ENCODE peak calls at places on chromosomes 7 and 10, in four cellular contexts. Y, N, W and I are unnamed samples.

GRCh38 chr10:94324609-94325233 is 38.0 kb downstream of the NOC3L start:
- DNase-seq in Y (no peak), N (no peak), W (no peak), I (no peak)

GRCh38 chr7:118153551-118154177 is 30.3 kb upstream of the LSM8 start:
- DNase-seq in Y (peak), N (peak), W (peak), I (no peak)

GRCh38 chr10:95792874-95793285 is 36.9 kb downstream of the ENTPD1 start:
- DNase-seq in Y (no peak), N (no peak), W (peak), I (peak)

GRCh38 chr10:70791390-70792039 is 6.3 kb upstream of the TBATA start:
- DNase-seq in Y (no peak), N (no peak), W (no peak), I (no peak)

GRCh38 chr7:2617710-2617975 is 14.1 kb upstream of the TTYH3 start:
- DNase-seq in Y (no peak), N (no peak), W (no peak), I (no peak)

GRCh38 chr10:86443936-86444335 is 77.3 kb upstream of the GRID1 start:
- DNase-seq in Y (no peak), N (peak), W (no peak), I (no peak)

GRCh38 chr7:5429857-5430611 is 6.4 kb upstream of the TNRC18 start:
- DNase-seq in Y (no peak), N (peak), W (peak), I (no peak)

GRCh38 chr10:132357286-132358058 is 25.5 kb downstream of the LRRC27 start:
- DNase-seq in Y (no peak), N (no peak), W (no peak), I (no peak)

GRCh38 chr10:97517778-97518561 is 19.2 kb downstream of the UBTD1 start:
- DNase-seq in Y (peak), N (peak), W (no peak), I (no peak)

GRCh38 chr10:118543714-118544400 is 51.6 kb downstream of the PRLHR start:
- DNase-seq in Y (peak), N (peak), W (peak), I (no peak)

GRCh38 chr7:44990520-44991023 is 9.4 kb upstream of the CCM2 start:
- DNase-seq in Y (no peak), N (no peak), W (no peak), I (peak)

GRCh38 chr10:3857318-3857717 is 72.3 kb upstream of the KLF6 start:
- DNase-seq in Y (no peak), N (no peak), W (no peak), I (no peak)

GRCh38 chr7:92763636-92764423 is 72.5 kb downstream of the CDK6 start:
- DNase-seq in Y (peak), N (peak), W (peak), I (no peak)

GRCh38 chr10:6778992-6779701 is 199.1 kb upstream of the PRKCQ start:
- DNase-seq in Y (peak), N (peak), W (peak), I (peak)

GRCh38 chr7:2523941-2524807 is 4.6 kb downstream of the LFNG start:
- DNase-seq in Y (peak), N (peak), W (no peak), I (no peak)

GRCh38 chr7:5597772-5598171 is 174.1 kb upstream of the TNRC18 start:
- DNase-seq in Y (no peak), N (no peak), W (peak), I (no peak)

GRCh38 chr10:47027108-47027811 is 116.0 kb downstream of the PTPN20 start:
- DNase-seq in Y (no peak), N (no peak), W (no peak), I (no peak)

GRCh38 chr7:15889501-15889900 is 203.0 kb upstream of the MEOX2 start:
- DNase-seq in Y (peak), N (peak), W (peak), I (no peak)

GRCh38 chr7:32583791-32584190 is 88.5 kb downstream of the AVL9 start:
- DNase-seq in Y (no peak), N (no peak), W (peak), I (no peak)

GRCh38 chr7:64870656-64871055 is 32.4 kb upstream of the ZNF273 start:
- DNase-seq in Y (no peak), N (no peak), W (no peak), I (no peak)

GRCh38 chr7:100517305-100517704 is 21.7 kb upstream of the AGFG2 start:
- DNase-seq in Y (no peak), N (no peak), W (no peak), I (no peak)

GRCh38 chr10:71864861-71865473 is 13.9 kb upstream of the PSAP start:
- DNase-seq in Y (peak), N (peak), W (peak), I (no peak)

GRCh38 chr10:30829921-30830671 is 200.5 kb upstream of the LYZL2 start:
- DNase-seq in Y (no peak), N (peak), W (peak), I (no peak)